ENCODE peak calls at places on chromosomes 16 and 17, in five cellular contexts. W, P, R, X and Y are unnamed samples.

GRCh38 chr16:56617212-56618085 is 8.1 kb upstream of the MT1E start:
- DNase-seq in W (peak), P (peak), R (peak), X (peak), Y (peak)

GRCh38 chr17:6505425-6506142 is 50.8 kb downstream of the PITPNM3 start:
- DNase-seq in W (no peak), P (no peak), R (no peak), X (no peak), Y (no peak)

GRCh38 chr16:38941-39892 is 14.2 kb downstream of the POLR3K start:
- DNase-seq in W (peak), P (no peak), R (no peak), X (no peak), Y (no peak)

GRCh38 chr17:80953471-80954315 is 37.9 kb upstream of the CHMP6 start:
- DNase-seq in W (peak), P (peak), R (peak), X (no peak), Y (peak)

GRCh38 chr16:2971985-2972784 is 3.0 kb downstream of the PAQR4 start:
- DNase-seq in W (peak), P (no peak), R (no peak), X (no peak), Y (no peak)

GRCh38 chr17:41910701-41911391 is 7.9 kb downstream of the ACLY start:
- DNase-seq in W (no peak), P (peak), R (no peak), X (no peak), Y (no peak)

GRCh38 chr16:87127061-87127765 is 190.0 kb downstream of the C16orf95 start:
- DNase-seq in W (peak), P (peak), R (peak), X (no peak), Y (no peak)

GRCh38 chr16:28524544-28525179 is 14.1 kb downstream of the NUPR1 start:
- DNase-seq in W (no peak), P (peak), R (no peak), X (no peak), Y (peak)

GRCh38 chr16:48231675-48232214 is 12.4 kb upstream of the LONP2 start:
- DNase-seq in W (no peak), P (peak), R (no peak), X (peak), Y (no peak)

GRCh38 chr17:49993423-49994037 is 1.5 kb downstream of the DLX3 start:
- DNase-seq in W (no peak), P (peak), R (peak), X (no peak), Y (no peak)

GRCh38 chr16:81515281-81515680 is 70.7 kb downstream of the CMIP start:
- DNase-seq in W (no peak), P (no peak), R (no peak), X (no peak), Y (no peak)

GRCh38 chr16:21037736-21038135 is 112.9 kb downstream of the DNAH3 start:
- DNase-seq in W (no peak), P (no peak), R (no peak), X (no peak), Y (no peak)

GRCh38 chr16:27676807-27677206 is 126.9 kb downstream of the KATNIP start:
- DNase-seq in W (no peak), P (no peak), R (no peak), X (no peak), Y (no peak)

GRCh38 chr17:45282683-45283644 is 21.1 kb upstream of the SPATA32 start:
- DNase-seq in W (peak), P (peak), R (peak), X (no peak), Y (no peak)

GRCh38 chr17:81706757-81707624 is 3.8 kb downstream of the MRPL12 start:
- DNase-seq in W (peak), P (no peak), R (no peak), X (no peak), Y (no peak)

GRCh38 chr17:75769536-75769935 is 4.5 kb upstream of the GALK1 start:
- DNase-seq in W (no peak), P (peak), R (no peak), X (no peak), Y (peak)

GRCh38 chr17:17411692-17412091 is 65.1 kb upstream of the MED9 start:
- DNase-seq in W (no peak), P (no peak), R (no peak), X (no peak), Y (no peak)

GRCh38 chr17:79905832-79906231 is 66.6 kb upstream of the CBX4 start:
- DNase-seq in W (no peak), P (no peak), R (no peak), X (no peak), Y (no peak)

GRCh38 chr17:38704645-38705522 is at the start of gene MLLT6:
- DNase-seq in W (peak), P (peak), R (peak), X (peak), Y (peak)

GRCh38 chr17:61158372-61158771 is 241.3 kb upstream of the TBX2 start:
- DNase-seq in W (no peak), P (no peak), R (no peak), X (no peak), Y (no peak)

GRCh38 chr17:82000803-82001649 is 21.7 kb downstream of the CENPX start:
- DNase-seq in W (peak), P (no peak), R (no peak), X (no peak), Y (peak)

GRCh38 chr17:41785876-41786226 is 660 bp downstream of the JUP start:
- DNase-seq in W (peak), P (peak), R (peak), X (no peak), Y (no peak)

GRCh38 chr17:78605886-78606285 is 28.7 kb upstream of the DNAH17 start:
- DNase-seq in W (no peak), P (no peak), R (no peak), X (no peak), Y (no peak)

GRCh38 chr16:79748629-79749028 is 148.1 kb upstream of the MAF start:
- DNase-seq in W (no peak), P (no peak), R (no peak), X (no peak), Y (no peak)

GRCh38 chr17:8905256-8905778 is 37.8 kb upstream of the PIK3R6 start:
- DNase-seq in W (no peak), P (no peak), R (no peak), X (peak), Y (no peak)

GRCh38 chr16:19410435-19411153 is 7.1 kb upstream of the TMC5 start:
- DNase-seq in W (no peak), P (peak), R (no peak), X (no peak), Y (no peak)

GRCh38 chr17:48996696-48997102 is 486 bp upstream of the IGF2BP1 start:
- DNase-seq in W (no peak), P (no peak), R (no peak), X (no peak), Y (no peak)

GRCh38 chr17:42832934-42833770 is at the start of gene PSME3:
- DNase-seq in W (peak), P (peak), R (peak), X (peak), Y (peak)

GRCh38 chr17:50051082-50051576 is 4.8 kb upstream of the ITGA3 start:
- DNase-seq in W (peak), P (no peak), R (no peak), X (peak), Y (no peak)

GRCh38 chr17:17344507-17345293 is 41.5 kb downstream of the NT5M start:
- DNase-seq in W (no peak), P (no peak), R (peak), X (no peak), Y (no peak)

GRCh38 chr17:54968954-54969400 is 412 bp downstream of the STXBP4 start:
- DNase-seq in W (no peak), P (peak), R (no peak), X (peak), Y (no peak)

GRCh38 chr16:21179126-21179982 is 20.9 kb downstream of the LDAF1 start:
- DNase-seq in W (no peak), P (no peak), R (peak), X (no peak), Y (no peak)

GRCh38 chr16:56682703-56683397 is 580 bp downstream of the MT1X start:
- DNase-seq in W (no peak), P (peak), R (peak), X (no peak), Y (peak)

GRCh38 chr16:69479806-69480205 is 55.4 kb downstream of the CYB5B start:
- DNase-seq in W (no peak), P (no peak), R (no peak), X (no peak), Y (no peak)
- H3K27ac ChIP-seq in W (no peak), P (no peak), R (no peak), X (no peak), Y (no peak)

GRCh38 chr16:67749436-67750078 is 30.4 kb upstream of the GFOD2 start:
- DNase-seq in W (no peak), P (no peak), R (no peak), X (no peak), Y (no peak)
- H3K4me3 ChIP-seq in W (no peak), P (no peak), R (no peak), X (no peak), Y (no peak)

GRCh38 chr16:84618428-84619102 is 687 bp upstream of the COTL1 start:
- DNase-seq in W (peak), P (peak), R (peak), X (no peak), Y (peak)
- TF ChIP-seq CTCF in W (no peak), P (peak), R (no peak), X (no peak), Y (no peak)

GRCh38 chr17:63696381-63696961 is 3.5 kb downstream of the LIMD2 start:
- DNase-seq in W (peak), P (peak), R (no peak), X (no peak), Y (no peak)
- H3K27ac ChIP-seq in W (no peak), P (peak), R (no peak), X (no peak), Y (no peak)

GRCh38 chr17:56597495-56597990 is 4.0 kb downstream of the NOG start:
- DNase-seq in W (no peak), P (peak), R (no peak), X (peak), Y (no peak)
- H3K4me3 ChIP-seq in W (peak), P (no peak), R (no peak), X (peak), Y (no peak)